ENCODE peak calls at places on chromosomes 5 and 9, in seven cellular contexts. One of them, this sample, is unnamed.

GRCh38 chr9:22528485-22528884 is 81.9 kb downstream of the DMRTA1 start:
- DNase-seq in IMR-90: peak
- DNase-seq in stomach: no peak
- DNase-seq in body of pancreas: no peak
- DNase-seq in uterus: no peak
- DNase-seq in A549: no peak
- DNase-seq in prostate gland: no peak
- DNase-seq in this sample: no peak

GRCh38 chr9:75612754-75613153 is 277.7 kb upstream of the PCSK5 start:
- DNase-seq in IMR-90: no peak
- DNase-seq in stomach: no peak
- DNase-seq in body of pancreas: no peak
- DNase-seq in uterus: no peak
- DNase-seq in A549: no peak
- DNase-seq in prostate gland: no peak
- DNase-seq in this sample: no peak

GRCh38 chr9:132697230-132697629 is 27.0 kb downstream of the GTF3C4 start:
- DNase-seq in IMR-90: no peak
- DNase-seq in stomach: no peak
- DNase-seq in body of pancreas: no peak
- DNase-seq in uterus: no peak
- DNase-seq in A549: peak
- DNase-seq in prostate gland: no peak
- DNase-seq in this sample: no peak

GRCh38 chr9:4662989-4663792 is 1.1 kb downstream of the PLPP6 start:
- DNase-seq in IMR-90: peak
- DNase-seq in stomach: no peak
- DNase-seq in body of pancreas: peak
- DNase-seq in uterus: no peak
- DNase-seq in A549: no peak
- DNase-seq in prostate gland: no peak
- DNase-seq in this sample: no peak

GRCh38 chr5:73545403-73545779 is 20.0 kb downstream of the ANKRA2 start:
- DNase-seq in IMR-90: no peak
- DNase-seq in stomach: no peak
- DNase-seq in body of pancreas: no peak
- DNase-seq in uterus: no peak
- DNase-seq in A549: no peak
- DNase-seq in prostate gland: no peak
- DNase-seq in this sample: no peak

GRCh38 chr9:80881350-80881749 is 808.0 kb downstream of the TLE1 start:
- DNase-seq in IMR-90: no peak
- DNase-seq in stomach: no peak
- DNase-seq in body of pancreas: no peak
- DNase-seq in uterus: no peak
- DNase-seq in A549: no peak
- DNase-seq in prostate gland: no peak
- DNase-seq in this sample: no peak

GRCh38 chr5:128534729-128535128 is 3.3 kb downstream of the FBN2 start:
- DNase-seq in IMR-90: peak
- DNase-seq in stomach: no peak
- DNase-seq in body of pancreas: no peak
- DNase-seq in uterus: no peak
- DNase-seq in A549: no peak
- DNase-seq in prostate gland: no peak
- DNase-seq in this sample: no peak

GRCh38 chr5:113512341-113512740 is 1.2 kb upstream of the YTHDC2 start:
- DNase-seq in IMR-90: no peak
- DNase-seq in stomach: no peak
- DNase-seq in body of pancreas: no peak
- DNase-seq in uterus: no peak
- DNase-seq in A549: no peak
- DNase-seq in prostate gland: no peak
- DNase-seq in this sample: no peak

GRCh38 chr5:14816999-14817761 is 54.4 kb downstream of the ANKH start:
- DNase-seq in IMR-90: peak
- DNase-seq in stomach: no peak
- DNase-seq in body of pancreas: no peak
- DNase-seq in uterus: no peak
- DNase-seq in A549: no peak
- DNase-seq in prostate gland: no peak
- DNase-seq in this sample: no peak

GRCh38 chr5:123093279-123094226 is 4.5 kb downstream of the PRDM6 start:
- DNase-seq in IMR-90: peak
- DNase-seq in stomach: no peak
- DNase-seq in body of pancreas: no peak
- DNase-seq in uterus: no peak
- DNase-seq in A549: no peak
- DNase-seq in prostate gland: no peak
- DNase-seq in this sample: no peak

GRCh38 chr9:21852751-21853150 is 50.3 kb downstream of the MTAP start:
- DNase-seq in IMR-90: no peak
- DNase-seq in stomach: no peak
- DNase-seq in body of pancreas: no peak
- DNase-seq in uterus: no peak
- DNase-seq in A549: no peak
- DNase-seq in prostate gland: no peak
- DNase-seq in this sample: no peak

GRCh38 chr9:89655990-89656657 is 51.3 kb downstream of the GADD45G start:
- DNase-seq in IMR-90: no peak
- DNase-seq in stomach: no peak
- DNase-seq in body of pancreas: no peak
- DNase-seq in uterus: peak
- DNase-seq in A549: no peak
- DNase-seq in prostate gland: no peak
- DNase-seq in this sample: peak

GRCh38 chr9:110255417-110256141 is 728 bp downstream of the TXN start:
- DNase-seq in IMR-90: peak
- DNase-seq in stomach: peak
- DNase-seq in body of pancreas: peak
- DNase-seq in uterus: peak
- DNase-seq in A549: no peak
- DNase-seq in prostate gland: peak
- DNase-seq in this sample: peak

GRCh38 chr5:39164529-39165402 is 54.6 kb downstream of the FYB1 start:
- DNase-seq in IMR-90: peak
- DNase-seq in stomach: no peak
- DNase-seq in body of pancreas: no peak
- DNase-seq in uterus: no peak
- DNase-seq in A549: no peak
- DNase-seq in prostate gland: no peak
- DNase-seq in this sample: no peak

GRCh38 chr5:53080271-53080670 is 29.3 kb downstream of the MOCS2 start:
- DNase-seq in IMR-90: no peak
- DNase-seq in stomach: no peak
- DNase-seq in body of pancreas: no peak
- DNase-seq in uterus: no peak
- DNase-seq in A549: no peak
- DNase-seq in prostate gland: no peak
- DNase-seq in this sample: no peak

GRCh38 chr9:19456996-19457693 is 48.3 kb downstream of the ACER2 start:
- DNase-seq in IMR-90: peak
- DNase-seq in stomach: peak
- DNase-seq in body of pancreas: peak
- DNase-seq in uterus: peak
- DNase-seq in A549: peak
- DNase-seq in prostate gland: peak
- DNase-seq in this sample: peak

GRCh38 chr5:79023947-79024346 is 38.8 kb upstream of the ARSB start:
- DNase-seq in IMR-90: no peak
- DNase-seq in stomach: no peak
- DNase-seq in body of pancreas: no peak
- DNase-seq in uterus: no peak
- DNase-seq in A549: no peak
- DNase-seq in prostate gland: no peak
- DNase-seq in this sample: no peak

GRCh38 chr9:5886114-5886939 is 4.4 kb upstream of the MLANA start:
- DNase-seq in IMR-90: peak
- DNase-seq in stomach: peak
- DNase-seq in body of pancreas: peak
- DNase-seq in uterus: peak
- DNase-seq in A549: peak
- DNase-seq in prostate gland: peak
- DNase-seq in this sample: no peak

GRCh38 chr9:129932303-129933151 is 97.3 kb downstream of the USP20 start:
- DNase-seq in IMR-90: peak
- DNase-seq in stomach: no peak
- DNase-seq in body of pancreas: no peak
- DNase-seq in uterus: no peak
- DNase-seq in A549: no peak
- DNase-seq in prostate gland: no peak
- DNase-seq in this sample: no peak

GRCh38 chr9:136297016-136297691 is 6.7 kb downstream of the CCDC187 start:
- DNase-seq in IMR-90: no peak
- DNase-seq in stomach: peak
- DNase-seq in body of pancreas: peak
- DNase-seq in uterus: no peak
- DNase-seq in A549: no peak
- DNase-seq in prostate gland: peak
- DNase-seq in this sample: peak

GRCh38 chr9:133635098-133635497 is 1.1 kb upstream of the DBH start:
- DNase-seq in IMR-90: no peak
- DNase-seq in stomach: no peak
- DNase-seq in body of pancreas: no peak
- DNase-seq in uterus: no peak
- DNase-seq in A549: no peak
- DNase-seq in prostate gland: no peak
- DNase-seq in this sample: no peak

GRCh38 chr5:125295405-125295872 is 549.0 kb upstream of the ZNF608 start:
- DNase-seq in IMR-90: peak
- DNase-seq in stomach: no peak
- DNase-seq in body of pancreas: no peak
- DNase-seq in uterus: no peak
- DNase-seq in A549: no peak
- DNase-seq in prostate gland: no peak
- DNase-seq in this sample: no peak

GRCh38 chr5:83864652-83865051 is 144.0 kb upstream of the HAPLN1 start:
- DNase-seq in IMR-90: no peak
- DNase-seq in stomach: no peak
- DNase-seq in body of pancreas: no peak
- DNase-seq in uterus: no peak
- DNase-seq in A549: no peak
- DNase-seq in prostate gland: no peak
- DNase-seq in this sample: no peak

GRCh38 chr9:133188006-133188842 is 20.8 kb downstream of the OBP2B start:
- DNase-seq in IMR-90: no peak
- DNase-seq in stomach: no peak
- DNase-seq in body of pancreas: peak
- DNase-seq in uterus: no peak
- DNase-seq in A549: peak
- DNase-seq in prostate gland: no peak
- DNase-seq in this sample: no peak

GRCh38 chr5:33939863-33940262 is 3.7 kb downstream of the RXFP3 start:
- DNase-seq in IMR-90: peak
- DNase-seq in stomach: no peak
- DNase-seq in body of pancreas: no peak
- DNase-seq in uterus: no peak
- DNase-seq in A549: no peak
- DNase-seq in prostate gland: no peak
- DNase-seq in this sample: no peak

DNA sequence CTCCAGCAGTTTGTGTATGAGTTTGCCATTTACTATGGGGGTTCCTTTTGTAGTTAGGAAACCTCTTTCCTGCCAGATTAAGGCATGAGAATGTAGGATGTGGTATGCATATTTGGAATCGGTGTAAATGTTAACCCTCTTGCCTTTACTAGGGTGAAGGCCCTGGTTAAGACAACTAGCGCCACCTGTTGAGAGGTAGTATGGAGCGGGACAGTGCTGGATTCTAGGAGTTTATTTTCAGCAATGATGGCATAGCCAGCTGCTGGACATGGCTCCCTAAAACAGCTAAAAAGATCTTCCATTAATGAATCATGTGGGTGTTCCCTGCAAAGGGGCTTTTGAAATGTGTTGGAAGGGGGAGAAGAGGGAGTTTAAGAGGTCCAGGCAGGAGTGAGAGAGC is 30.7 kb upstream of the GPX3 start:
- DNase-seq in IMR-90: no peak
- DNase-seq in stomach: no peak
- DNase-seq in body of pancreas: no peak
- DNase-seq in uterus: no peak
- DNase-seq in A549: no peak
- DNase-seq in prostate gland: no peak
- DNase-seq in this sample: no peak
- TF ChIP-seq CTCF in IMR-90: peak
- TF ChIP-seq CTCF in stomach: no peak
- TF ChIP-seq CTCF in body of pancreas: no peak
- TF ChIP-seq CTCF in uterus: no peak
- TF ChIP-seq CTCF in A549: peak
- TF ChIP-seq CTCF in prostate gland: no peak
- TF ChIP-seq CTCF in this sample: no peak

GRCh38 chr5:132426525-132427138 is 57.1 kb downstream of the SLC22A5 start:
- DNase-seq in IMR-90: peak
- DNase-seq in stomach: peak
- DNase-seq in body of pancreas: peak
- DNase-seq in uterus: peak
- DNase-seq in A549: peak
- DNase-seq in prostate gland: no peak
- DNase-seq in this sample: peak
- TF ChIP-seq POLR2A in IMR-90: peak
- TF ChIP-seq POLR2A in stomach: no peak
- TF ChIP-seq POLR2A in body of pancreas: no peak
- TF ChIP-seq POLR2A in uterus: no peak
- TF ChIP-seq POLR2A in A549: no peak
- TF ChIP-seq POLR2A in prostate gland: no peak
- TF ChIP-seq POLR2A in this sample: no peak

GRCh38 chr5:178230879-178231735 is 1.5 kb downstream of the PHYKPL start:
- DNase-seq in IMR-90: peak
- DNase-seq in stomach: no peak
- DNase-seq in body of pancreas: peak
- DNase-seq in uterus: peak
- DNase-seq in A549: no peak
- DNase-seq in prostate gland: no peak
- DNase-seq in this sample: no peak
- H3K4me3 ChIP-seq in IMR-90: peak
- H3K4me3 ChIP-seq in stomach: peak
- H3K4me3 ChIP-seq in body of pancreas: peak
- H3K4me3 ChIP-seq in uterus: peak
- H3K4me3 ChIP-seq in A549: peak
- H3K4me3 ChIP-seq in prostate gland: peak
- H3K4me3 ChIP-seq in this sample: peak

GRCh38 chr9:121860213-121860612 is 208.8 kb downstream of the DAB2IP start:
- DNase-seq in IMR-90: no peak
- DNase-seq in stomach: no peak
- DNase-seq in body of pancreas: no peak
- DNase-seq in uterus: no peak
- DNase-seq in A549: no peak
- DNase-seq in prostate gland: no peak
- DNase-seq in this sample: no peak

GRCh38 chr9:121860744-121861143 is 209.3 kb downstream of the DAB2IP start:
- DNase-seq in IMR-90: peak
- DNase-seq in stomach: no peak
- DNase-seq in body of pancreas: peak
- DNase-seq in uterus: peak
- DNase-seq in A549: no peak
- DNase-seq in prostate gland: no peak
- DNase-seq in this sample: no peak

GRCh38 chr9:121862973-121863372 is 211.5 kb downstream of the DAB2IP start:
- DNase-seq in IMR-90: no peak
- DNase-seq in stomach: no peak
- DNase-seq in body of pancreas: no peak
- DNase-seq in uterus: no peak
- DNase-seq in A549: no peak
- DNase-seq in prostate gland: no peak
- DNase-seq in this sample: no peak

GRCh38 chr9:121862371-121862970 is 211.0 kb downstream of the DAB2IP start:
- DNase-seq in IMR-90: no peak
- DNase-seq in stomach: no peak
- DNase-seq in body of pancreas: no peak
- DNase-seq in uterus: no peak
- DNase-seq in A549: no peak
- DNase-seq in prostate gland: no peak
- DNase-seq in this sample: no peak

GRCh38 chr9:121861501-121862180 is 210.2 kb downstream of the DAB2IP start:
- DNase-seq in IMR-90: no peak
- DNase-seq in stomach: peak
- DNase-seq in body of pancreas: peak
- DNase-seq in uterus: no peak
- DNase-seq in A549: peak
- DNase-seq in prostate gland: no peak
- DNase-seq in this sample: no peak
- TF ChIP-seq CTCF in IMR-90: peak
- TF ChIP-seq CTCF in stomach: peak
- TF ChIP-seq CTCF in body of pancreas: no peak
- TF ChIP-seq CTCF in uterus: peak
- TF ChIP-seq CTCF in A549: peak
- TF ChIP-seq CTCF in prostate gland: peak
- TF ChIP-seq CTCF in this sample: peak

This sample was measured in upper lobe of left lung.